ENCODE peak calls at places on chromosomes 12 and 14, in four cellular contexts. One of them, this sample, is unnamed.

GRCh38 chr12:94805749-94806148 is 155.4 kb upstream of the TMCC3 start:
- DNase-seq in ascending aorta: no peak
- DNase-seq in neuronal stem cell: no peak
- DNase-seq in psoas muscle: no peak
- DNase-seq in this sample: no peak

GRCh38 chr12:107492393-107493134 is 193.0 kb upstream of the PWP1 start:
- DNase-seq in neuronal stem cell: no peak
- DNase-seq in ascending aorta: no peak
- DNase-seq in psoas muscle: no peak
- DNase-seq in this sample: no peak

GRCh38 chr14:53968756-53969155 is 12.1 kb upstream of the BMP4 start:
- DNase-seq in ascending aorta: no peak
- DNase-seq in psoas muscle: no peak
- DNase-seq in neuronal stem cell: no peak
- DNase-seq in this sample: no peak

GRCh38 chr14:25003537-25003936 is 46.4 kb downstream of the STXBP6 start:
- DNase-seq in psoas muscle: no peak
- DNase-seq in ascending aorta: no peak
- DNase-seq in neuronal stem cell: no peak
- DNase-seq in this sample: peak; percentile 23

GRCh38 chr14:56065621-56066295 is 52.5 kb upstream of the PELI2 start:
- DNase-seq in neuronal stem cell: no peak
- DNase-seq in ascending aorta: no peak
- DNase-seq in psoas muscle: no peak
- DNase-seq in this sample: no peak

GRCh38 chr14:39318574-39318973 is 84.9 kb downstream of the MIA2 start:
- DNase-seq in ascending aorta: no peak
- DNase-seq in psoas muscle: no peak
- DNase-seq in neuronal stem cell: no peak
- DNase-seq in this sample: no peak

GRCh38 chr12:71756054-71756675 is 1.5 kb downstream of the RAB21 start:
- DNase-seq in psoas muscle: no peak
- DNase-seq in ascending aorta: no peak
- DNase-seq in neuronal stem cell: no peak
- DNase-seq in this sample: no peak

GRCh38 chr12:6465467-6466183 is 4.9 kb downstream of the VAMP1 start:
- DNase-seq in psoas muscle: no peak
- DNase-seq in ascending aorta: no peak
- DNase-seq in neuronal stem cell: peak; percentile 65
- DNase-seq in this sample: peak; percentile 63

GRCh38 chr12:114916531-114916930 is 232.6 kb upstream of the TBX3 start:
- DNase-seq in ascending aorta: no peak
- DNase-seq in psoas muscle: no peak
- DNase-seq in neuronal stem cell: no peak
- DNase-seq in this sample: no peak

GRCh38 chr12:69653703-69654102 is 43.0 kb upstream of the LRRC10 start:
- DNase-seq in neuronal stem cell: no peak
- DNase-seq in ascending aorta: no peak
- DNase-seq in psoas muscle: no peak
- DNase-seq in this sample: no peak

GRCh38 chr12:85920324-85920947 is 46.3 kb downstream of the NTS start:
- DNase-seq in ascending aorta: no peak
- DNase-seq in neuronal stem cell: peak; percentile 6
- DNase-seq in psoas muscle: no peak
- DNase-seq in this sample: no peak

GRCh38 chr14:76599556-76599955 is 161.7 kb upstream of the VASH1 start:
- DNase-seq in ascending aorta: no peak
- DNase-seq in psoas muscle: no peak
- DNase-seq in neuronal stem cell: no peak
- DNase-seq in this sample: no peak

GRCh38 chr12:56158926-56159461 is 835 bp downstream of the MYL6 start:
- DNase-seq in psoas muscle: peak; percentile 78
- DNase-seq in neuronal stem cell: peak; percentile 46
- DNase-seq in ascending aorta: peak; percentile 63
- DNase-seq in this sample: peak; percentile 86

GRCh38 chr12:34402899-34403705 is 380.8 kb downstream of the ALG10 start:
- DNase-seq in psoas muscle: peak; percentile 7
- DNase-seq in neuronal stem cell: no peak
- DNase-seq in ascending aorta: peak; percentile 3
- DNase-seq in this sample: peak; percentile 1

GRCh38 chr12:6277982-6278438 is 32.5 kb upstream of the PLEKHG6 start:
- DNase-seq in neuronal stem cell: no peak
- DNase-seq in psoas muscle: no peak
- DNase-seq in ascending aorta: no peak
- DNase-seq in this sample: no peak

GRCh38 chr12:110006115-110006514 is 6.9 kb downstream of the ANKRD13A start:
- DNase-seq in psoas muscle: no peak
- DNase-seq in ascending aorta: no peak
- DNase-seq in neuronal stem cell: no peak
- DNase-seq in this sample: no peak

GRCh38 chr12:53004582-53004981 is 1.7 kb upstream of the EIF4B start:
- DNase-seq in ascending aorta: no peak
- DNase-seq in psoas muscle: no peak
- DNase-seq in neuronal stem cell: no peak
- DNase-seq in this sample: no peak

GRCh38 chr14:54252072-54252730 is 144.6 kb upstream of the CDKN3 start:
- DNase-seq in ascending aorta: no peak
- DNase-seq in psoas muscle: no peak
- DNase-seq in neuronal stem cell: no peak
- DNase-seq in this sample: no peak

GRCh38 chr14:105091335-105092123 is 26.3 kb upstream of the GPR132 start:
- DNase-seq in ascending aorta: no peak
- DNase-seq in neuronal stem cell: no peak
- DNase-seq in psoas muscle: no peak
- DNase-seq in this sample: peak; percentile 84

GRCh38 chr14:61749867-61750266 is 12.4 kb upstream of the SNAPC1 start:
- DNase-seq in ascending aorta: no peak
- DNase-seq in psoas muscle: no peak
- DNase-seq in neuronal stem cell: no peak
- DNase-seq in this sample: no peak

GRCh38 chr12:89384750-89385273 is 32.5 kb upstream of the DUSP6 start:
- DNase-seq in neuronal stem cell: no peak
- DNase-seq in ascending aorta: no peak
- DNase-seq in psoas muscle: no peak
- DNase-seq in this sample: no peak

GRCh38 chr12:29286081-29286800 is 94.7 kb downstream of the ERGIC2 start:
- DNase-seq in ascending aorta: no peak
- DNase-seq in neuronal stem cell: no peak
- DNase-seq in psoas muscle: no peak
- DNase-seq in this sample: no peak

GRCh38 chr14:35332517-35333346 is 40.5 kb downstream of the PSMA6 start:
- DNase-seq in ascending aorta: no peak
- DNase-seq in psoas muscle: no peak
- DNase-seq in neuronal stem cell: no peak
- DNase-seq in this sample: no peak

GRCh38 chr12:15679146-15679545 is 110.0 kb downstream of the EPS8 start:
- DNase-seq in neuronal stem cell: no peak
- DNase-seq in ascending aorta: no peak
- DNase-seq in psoas muscle: no peak
- DNase-seq in this sample: no peak

GRCh38 chr14:100187247-100187833 is 27.9 kb upstream of the DEGS2 start:
- DNase-seq in ascending aorta: no peak
- DNase-seq in neuronal stem cell: no peak
- DNase-seq in psoas muscle: no peak
- DNase-seq in this sample: no peak

GRCh38 chr14:73741876-73742519 is 27.8 kb upstream of the PNMA1 start:
- DNase-seq in ascending aorta: no peak
- DNase-seq in neuronal stem cell: no peak
- DNase-seq in psoas muscle: no peak
- DNase-seq in this sample: no peak

GRCh38 chr14:103703433-103704385 is 11.5 kb downstream of the XRCC3 start:
- DNase-seq in ascending aorta: no peak
- DNase-seq in neuronal stem cell: no peak
- DNase-seq in psoas muscle: no peak
- DNase-seq in this sample: no peak

GRCh38 chr12:105330283-105330937 is at the start of gene C12orf75:
- DNase-seq in psoas muscle: peak; percentile 73
- DNase-seq in ascending aorta: peak; percentile 37
- DNase-seq in neuronal stem cell: peak; percentile 74
- DNase-seq in this sample: peak; percentile 70

GRCh38 chr12:105330938-105331804 is 680 bp downstream of the C12orf75 start:
- DNase-seq in ascending aorta: no peak
- DNase-seq in neuronal stem cell: no peak
- DNase-seq in psoas muscle: peak; percentile 46
- DNase-seq in this sample: peak; percentile 7

GRCh38 chr12:105331805-105332251 is 1.3 kb downstream of the C12orf75 start:
- DNase-seq in psoas muscle: no peak
- DNase-seq in ascending aorta: no peak
- DNase-seq in neuronal stem cell: no peak
- DNase-seq in this sample: no peak

GRCh38 chr12:105332925-105333324 is 2.4 kb downstream of the C12orf75 start:
- DNase-seq in neuronal stem cell: no peak
- DNase-seq in psoas muscle: no peak
- DNase-seq in ascending aorta: no peak
- DNase-seq in this sample: no peak

GRCh38 chr12:105329926-105330282 is 587 bp upstream of the C12orf75 start:
- DNase-seq in neuronal stem cell: no peak
- DNase-seq in ascending aorta: no peak
- DNase-seq in psoas muscle: no peak
- DNase-seq in this sample: no peak
- H3K4me1 ChIP-seq in neuronal stem cell: peaks cover 14% of the 10 kb centered on the region
- H3K4me1 ChIP-seq in ascending aorta: peaks cover 18% of the 10 kb centered on the region
- H3K4me1 ChIP-seq in psoas muscle: peaks cover 11% of the 10 kb centered on the region
- H3K4me1 ChIP-seq in this sample: peaks cover 4% of the 10 kb centered on the region

DNA sequence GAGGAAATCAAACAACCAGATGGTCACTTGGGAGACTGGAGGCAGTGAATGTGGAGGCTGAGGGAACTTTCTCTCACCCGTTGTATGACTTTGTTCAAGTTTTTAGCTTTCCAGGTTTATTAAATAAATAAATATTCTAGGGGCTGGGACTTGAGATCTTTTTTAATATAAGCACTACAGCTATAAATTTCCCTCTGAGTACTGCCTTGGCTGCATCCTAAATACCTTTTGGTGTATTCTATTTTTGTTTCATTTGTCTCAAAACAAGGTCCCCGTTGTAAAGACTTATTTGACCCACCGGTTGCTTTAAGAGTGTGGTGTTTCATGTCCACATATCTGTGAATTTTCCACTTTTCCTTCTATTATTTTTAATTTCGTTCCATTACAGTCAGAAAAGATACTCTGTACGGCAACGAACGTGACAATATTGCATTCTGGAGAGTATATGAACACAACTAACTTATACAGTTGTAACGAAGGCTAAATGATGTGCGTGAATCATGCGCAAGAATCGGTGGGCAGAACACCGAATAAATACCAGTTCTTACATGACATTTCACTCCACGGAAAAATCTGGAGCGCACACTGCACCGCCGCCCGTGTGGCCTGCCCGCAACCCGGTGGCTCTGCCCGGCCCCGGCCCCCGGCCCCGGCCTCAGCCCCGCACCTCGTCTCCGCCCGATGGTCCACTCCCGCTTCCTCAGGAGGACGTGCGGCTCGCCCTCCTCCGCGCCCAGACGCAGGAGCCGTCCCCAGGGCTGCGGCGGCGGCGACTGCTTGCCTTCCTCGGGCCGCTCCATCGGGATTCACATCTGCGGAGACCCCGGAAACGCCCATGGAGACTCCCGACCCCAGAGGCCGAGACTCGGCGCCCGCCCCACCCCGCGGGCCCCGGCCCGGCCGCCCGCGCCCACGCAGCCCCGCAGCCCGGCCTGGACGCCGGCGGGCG is 602 bp downstream of the CHFR start:
- DNase-seq in psoas muscle: peak; percentile 33
- DNase-seq in ascending aorta: no peak
- DNase-seq in neuronal stem cell: no peak
- DNase-seq in this sample: no peak
- H3K9me3 ChIP-seq in psoas muscle: peaks cover 7% of the 10 kb centered on the region
- H3K9me3 ChIP-seq in ascending aorta: no peaks in the 10 kb centered on the region
- H3K9me3 ChIP-seq in neuronal stem cell: peaks cover 33% of the 10 kb centered on the region
- H3K9me3 ChIP-seq in this sample: no peaks in the 10 kb centered on the region

GRCh38 chr12:12799163-12799920 is 13.8 kb upstream of the DDX47 start:
- DNase-seq in psoas muscle: no peak
- DNase-seq in neuronal stem cell: no peak
- DNase-seq in ascending aorta: no peak
- DNase-seq in this sample: no peak
- H3K4me1 ChIP-seq in psoas muscle: no peaks in the 10 kb centered on the region
- H3K4me1 ChIP-seq in neuronal stem cell: no peaks in the 10 kb centered on the region
- H3K4me1 ChIP-seq in ascending aorta: no peaks in the 10 kb centered on the region
- H3K4me1 ChIP-seq in this sample: peaks cover 14% of the 10 kb centered on the region

DNA sequence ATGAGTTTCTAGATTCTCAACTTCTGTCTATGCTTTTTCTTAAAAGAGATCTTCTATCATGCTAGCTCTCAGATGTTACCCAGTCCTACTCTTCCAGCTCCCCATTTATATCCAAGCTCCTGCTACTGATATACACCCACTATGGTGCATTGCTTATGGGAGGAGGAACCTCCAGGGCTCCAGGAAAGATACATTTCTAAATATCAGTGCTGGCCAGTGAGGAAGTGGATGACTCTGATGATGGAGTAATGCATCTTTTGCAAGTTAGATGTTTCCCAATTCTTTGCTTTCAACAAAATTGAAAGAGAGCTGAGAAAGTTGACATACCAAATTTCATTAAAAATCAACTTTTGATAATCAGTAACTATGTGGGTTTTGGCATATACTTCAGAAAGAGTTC is 105.7 kb upstream of the RESF1 start:
- DNase-seq in ascending aorta: no peak
- DNase-seq in psoas muscle: no peak
- DNase-seq in neuronal stem cell: no peak
- DNase-seq in this sample: no peak
- H3K9me3 ChIP-seq in ascending aorta: no peaks in the 10 kb centered on the region
- H3K9me3 ChIP-seq in psoas muscle: peaks cover 25% of the 10 kb centered on the region
- H3K9me3 ChIP-seq in neuronal stem cell: peaks cover 15% of the 10 kb centered on the region
- H3K9me3 ChIP-seq in this sample: peaks cover 27% of the 10 kb centered on the region

DNA sequence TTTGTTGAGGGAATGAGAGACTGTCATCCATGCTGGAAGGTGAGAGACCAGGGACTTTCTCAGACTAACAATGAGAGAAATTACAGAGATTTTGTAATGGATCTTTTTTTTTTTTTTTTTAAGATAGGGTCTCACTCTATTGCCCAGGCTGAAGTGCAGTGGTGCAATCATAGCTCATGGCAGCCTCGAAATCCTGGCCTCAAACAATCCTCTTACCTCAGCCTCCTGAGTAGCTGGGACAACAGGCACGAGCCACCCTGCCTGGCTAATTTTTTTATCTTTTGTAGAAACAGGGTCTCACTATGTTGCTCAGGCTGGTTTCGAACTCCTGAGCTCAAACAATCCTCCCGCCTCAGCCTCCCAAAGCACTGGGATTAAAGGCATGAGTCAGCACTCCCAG is 106.6 kb downstream of the PHETA1 start:
- DNase-seq in psoas muscle: no peak
- DNase-seq in neuronal stem cell: no peak
- DNase-seq in ascending aorta: no peak
- DNase-seq in this sample: no peak
- H3K4me1 ChIP-seq in psoas muscle: no peaks in the 10 kb centered on the region
- H3K4me1 ChIP-seq in neuronal stem cell: peaks cover 2% of the 10 kb centered on the region
- H3K4me1 ChIP-seq in ascending aorta: no peaks in the 10 kb centered on the region
- H3K4me1 ChIP-seq in this sample: no peaks in the 10 kb centered on the region

GRCh38 chr12:38053655-38054464 is 262.7 kb upstream of the ALG10B start:
- DNase-seq in psoas muscle: no peak
- DNase-seq in ascending aorta: no peak
- DNase-seq in neuronal stem cell: no peak
- DNase-seq in this sample: no peak
- H3K9me3 ChIP-seq in psoas muscle: no peaks in the 10 kb centered on the region
- H3K9me3 ChIP-seq in ascending aorta: no peaks in the 10 kb centered on the region
- H3K9me3 ChIP-seq in neuronal stem cell: no peaks in the 10 kb centered on the region
- H3K9me3 ChIP-seq in this sample: peaks cover 8% of the 10 kb centered on the region

GRCh38 chr12:108560752-108561719 is at the start of gene SART3:
- DNase-seq in psoas muscle: peak; percentile 85
- DNase-seq in ascending aorta: peak; percentile 29
- DNase-seq in neuronal stem cell: peak; percentile 84
- DNase-seq in this sample: peak; percentile 86
- H3K4me1 ChIP-seq in psoas muscle: peaks cover 63% of the 10 kb centered on the region
- H3K4me1 ChIP-seq in ascending aorta: peaks cover 35% of the 10 kb centered on the region
- H3K4me1 ChIP-seq in neuronal stem cell: peaks cover 6% of the 10 kb centered on the region
- H3K4me1 ChIP-seq in this sample: peaks cover 81% of the 10 kb centered on the region